ENCODE peak calls at places on chromosome 2, in four cellular contexts. R is activated naive CD4-positive, alpha-beta T cell; F is RWPE1; W is GM20000. S is an unnamed sample.

GRCh38 chr2:108490506-108491122 is 41.6 kb downstream of the GCC2 start:
- DNase-seq in R (no peak), F (no peak), W (no peak), S (no peak)

GRCh38 chr2:66888791-66889631 is 454.1 kb downstream of the MEIS1 start:
- DNase-seq in R (no peak), F (peak; percentile 65), W (no peak), S (no peak)

GRCh38 chr2:229586012-229586411 is 128.3 kb downstream of the DNER start:
- DNase-seq in R (no peak), F (peak; percentile 73), W (no peak), S (no peak)

GRCh38 chr2:178530625-178531142 is 50.4 kb downstream of the PLEKHA3 start:
- DNase-seq in R (no peak), F (no peak), W (peak; percentile 76), S (no peak)

GRCh38 chr2:24721470-24721869 is 71.7 kb downstream of the PTRHD1 start:
- DNase-seq in R (no peak), F (no peak), W (peak; percentile 6), S (no peak)

GRCh38 chr2:11079131-11079824 is 76.0 kb upstream of the SLC66A3 start:
- DNase-seq in R (no peak), F (peak; percentile 16), W (no peak), S (peak; percentile 26)

GRCh38 chr2:226366920-226367319 is 432.7 kb downstream of the IRS1 start:
- DNase-seq in R (no peak), F (no peak), W (no peak), S (no peak)

GRCh38 chr2:216590780-216591179 is 42.4 kb upstream of the IGFBP2 start:
- DNase-seq in R (no peak), F (no peak), W (no peak), S (no peak)

GRCh38 chr2:72341639-72342038 is 194.0 kb upstream of the CYP26B1 start:
- DNase-seq in R (no peak), F (peak; percentile 3), W (no peak), S (no peak)

GRCh38 chr2:190123956-190124355 is 61.4 kb upstream of the MSTN start:
- DNase-seq in R (no peak), F (no peak), W (no peak), S (no peak)

GRCh38 chr2:128416781-128417180 is 98.1 kb upstream of the HS6ST1 start:
- DNase-seq in R (no peak), F (no peak), W (no peak), S (no peak)

GRCh38 chr2:120473522-120474271 is 127.8 kb downstream of the INHBB start:
- DNase-seq in R (no peak), F (peak; percentile 58), W (no peak), S (no peak)

GRCh38 chr2:237254911-237255578 is 158.9 kb downstream of the COL6A3 start:
- DNase-seq in R (no peak), F (no peak), W (no peak), S (no peak)

GRCh38 chr2:211181626-211182025 is 625.2 kb downstream of the CPS1 start:
- DNase-seq in R (no peak), F (no peak), W (no peak), S (no peak)

GRCh38 chr2:160028431-160029269 is 33.8 kb downstream of the PLA2R1 start:
- DNase-seq in R (no peak), F (no peak), W (no peak), S (no peak)

GRCh38 chr2:84458436-84459027 is 548 bp downstream of the SUCLG1 start:
- DNase-seq in R (peak; percentile 3), F (peak; percentile 7), W (peak; percentile 38), S (no peak)

GRCh38 chr2:150267651-150268415 is 219.6 kb downstream of the RND3 start:
- DNase-seq in R (no peak), F (peak; percentile 24), W (no peak), S (no peak)

GRCh38 chr2:69767034-69767433 is 25.1 kb downstream of the ANXA4 start:
- DNase-seq in R (no peak), F (no peak), W (no peak), S (no peak)

GRCh38 chr2:127479219-127479825 is 47.0 kb downstream of the IWS1 start:
- DNase-seq in R (no peak), F (peak; percentile 30), W (peak; percentile 45), S (no peak)

GRCh38 chr2:24926602-24927252 is 6.7 kb upstream of the ADCY3 start:
- DNase-seq in R (no peak), F (no peak), W (no peak), S (peak; percentile 56)

S was measured in H1.